ENCODE peak calls at places on chromosomes 6 and 20, in seven cellular contexts. One of them, this sample, is unnamed.

GRCh38 chr20:56350842-56351241 is 7.9 kb upstream of the FAM210B start:
- DNase-seq in activated naive CD4-positive, alpha-beta T cell treated with anti-CD3 and anti-CD28 coated beads, Interleukin-2, amount 10 ng/mL, durations not matched to agents 7 days and 5 days: no peak
- DNase-seq in Caki2: no peak
- DNase-seq in NCI-H1092: no peak
- DNase-seq in GM20000: no peak
- DNase-seq in type B pancreatic cell: no peak
- DNase-seq in psoas muscle: no peak
- DNase-seq in this sample: no peak

GRCh38 chr6:54846857-54847721 is 518 bp downstream of the FAM83B start:
- DNase-seq in activated naive CD4-positive, alpha-beta T cell treated with anti-CD3 and anti-CD28 coated beads, Interleukin-2, amount 10 ng/mL, durations not matched to agents 7 days and 5 days: no peak
- DNase-seq in Caki2: no peak
- DNase-seq in NCI-H1092: no peak
- DNase-seq in GM20000: no peak
- DNase-seq in type B pancreatic cell: no peak
- DNase-seq in psoas muscle: no peak
- DNase-seq in this sample: no peak

GRCh38 chr20:2751868-2752630 is 48.4 kb downstream of the CPXM1 start:
- DNase-seq in activated naive CD4-positive, alpha-beta T cell treated with anti-CD3 and anti-CD28 coated beads, Interleukin-2, amount 10 ng/mL, durations not matched to agents 7 days and 5 days: peak
- DNase-seq in Caki2: no peak
- DNase-seq in NCI-H1092: no peak
- DNase-seq in GM20000: peak
- DNase-seq in type B pancreatic cell: no peak
- DNase-seq in psoas muscle: no peak
- DNase-seq in this sample: no peak

GRCh38 chr6:92779758-92780157 is 639.6 kb downstream of the EPHA7 start:
- DNase-seq in activated naive CD4-positive, alpha-beta T cell treated with anti-CD3 and anti-CD28 coated beads, Interleukin-2, amount 10 ng/mL, durations not matched to agents 7 days and 5 days: no peak
- DNase-seq in Caki2: no peak
- DNase-seq in NCI-H1092: peak
- DNase-seq in GM20000: no peak
- DNase-seq in type B pancreatic cell: no peak
- DNase-seq in psoas muscle: no peak
- DNase-seq in this sample: no peak

GRCh38 chr6:21340563-21340962 is 253.0 kb upstream of the SOX4 start:
- DNase-seq in activated naive CD4-positive, alpha-beta T cell treated with anti-CD3 and anti-CD28 coated beads, Interleukin-2, amount 10 ng/mL, durations not matched to agents 7 days and 5 days: no peak
- DNase-seq in Caki2: no peak
- DNase-seq in NCI-H1092: no peak
- DNase-seq in GM20000: no peak
- DNase-seq in type B pancreatic cell: no peak
- DNase-seq in psoas muscle: no peak
- DNase-seq in this sample: no peak

GRCh38 chr6:44788387-44788981 is 401.0 kb downstream of the CDC5L start:
- DNase-seq in activated naive CD4-positive, alpha-beta T cell treated with anti-CD3 and anti-CD28 coated beads, Interleukin-2, amount 10 ng/mL, durations not matched to agents 7 days and 5 days: no peak
- DNase-seq in Caki2: no peak
- DNase-seq in NCI-H1092: no peak
- DNase-seq in GM20000: no peak
- DNase-seq in type B pancreatic cell: no peak
- DNase-seq in psoas muscle: no peak
- DNase-seq in this sample: no peak

GRCh38 chr20:61608275-61609085 is 356.4 kb downstream of the CDH4 start:
- DNase-seq in activated naive CD4-positive, alpha-beta T cell treated with anti-CD3 and anti-CD28 coated beads, Interleukin-2, amount 10 ng/mL, durations not matched to agents 7 days and 5 days: peak
- DNase-seq in Caki2: peak
- DNase-seq in NCI-H1092: no peak
- DNase-seq in GM20000: no peak
- DNase-seq in type B pancreatic cell: no peak
- DNase-seq in psoas muscle: no peak
- DNase-seq in this sample: peak

GRCh38 chr6:18100296-18100695 is 22.2 kb downstream of the NHLRC1 start:
- DNase-seq in activated naive CD4-positive, alpha-beta T cell treated with anti-CD3 and anti-CD28 coated beads, Interleukin-2, amount 10 ng/mL, durations not matched to agents 7 days and 5 days: no peak
- DNase-seq in Caki2: no peak
- DNase-seq in NCI-H1092: no peak
- DNase-seq in GM20000: no peak
- DNase-seq in type B pancreatic cell: no peak
- DNase-seq in psoas muscle: no peak
- DNase-seq in this sample: no peak

GRCh38 chr6:7273709-7274108 is 39.3 kb downstream of the SSR1 start:
- DNase-seq in activated naive CD4-positive, alpha-beta T cell treated with anti-CD3 and anti-CD28 coated beads, Interleukin-2, amount 10 ng/mL, durations not matched to agents 7 days and 5 days: no peak
- DNase-seq in Caki2: no peak
- DNase-seq in NCI-H1092: no peak
- DNase-seq in GM20000: no peak
- DNase-seq in type B pancreatic cell: no peak
- DNase-seq in psoas muscle: no peak
- DNase-seq in this sample: no peak